ENCODE peak calls at places on chromosome 21, in ten cellular contexts. E is Calu3; S is breast epithelium; Z is GM12865; V is endothelial cell of umbilical vein; D is progenitor cell of endocrine pancreas; X is uterus; K is CD8-positive, alpha-beta T cell; T is kidney epithelial cell; A is BJ. G is an unnamed sample.

GRCh38 chr21:41317458-41317857 is 857 bp downstream of the FAM3B start:
- DNase-seq in E (no peak), Z (no peak), A (no peak), D (no peak), K (no peak), S (no peak), V (no peak), X (no peak), T (no peak), G (no peak)

GRCh38 chr21:25375675-25376074 is 231.6 kb downstream of the MRPL39 start:
- DNase-seq in E (no peak), D (no peak), K (no peak), T (no peak), A (peak), X (no peak), S (no peak), Z (no peak), V (peak), G (no peak)

GRCh38 chr21:35764586-35764985 is 295.7 kb downstream of the SETD4 start:
- DNase-seq in Z (no peak), K (no peak), T (no peak), E (no peak), A (no peak), D (no peak), S (no peak), X (no peak), V (no peak), G (no peak)

GRCh38 chr21:32143222-32143939 is 135.5 kb downstream of the MIS18A start:
- DNase-seq in A (peak), E (no peak), K (no peak), T (no peak), X (no peak), Z (peak), D (no peak), V (no peak), S (no peak), G (no peak)

GRCh38 chr21:35197191-35197590 is 148.1 kb upstream of the RUNX1 start:
- DNase-seq in E (no peak), D (no peak), T (no peak), Z (no peak), S (no peak), V (no peak), K (no peak), X (no peak), A (no peak), G (no peak)

GRCh38 chr21:39518845-39519205 is 67.1 kb downstream of the SH3BGR start:
- DNase-seq in K (no peak), T (no peak), E (no peak), X (no peak), S (no peak), D (no peak), A (no peak), V (no peak), Z (no peak), G (no peak)

GRCh38 chr21:15224346-15225086 is 159.7 kb upstream of the NRIP1 start:
- DNase-seq in E (peak), A (peak), D (no peak), V (no peak), K (no peak), X (no peak), S (no peak), T (peak), Z (no peak), G (no peak)

GRCh38 chr21:44397431-44398031 is 44.1 kb downstream of the TRPM2 start:
- DNase-seq in D (no peak), V (no peak), X (no peak), T (no peak), A (no peak), K (no peak), Z (no peak), E (no peak), S (no peak), G (no peak)

GRCh38 chr21:35843911-35844667 is 216.2 kb downstream of the SETD4 start:
- DNase-seq in Z (no peak), K (no peak), E (no peak), A (no peak), T (no peak), X (no peak), S (no peak), D (no peak), V (no peak), G (no peak)

GRCh38 chr21:44427241-44428120 is 27.8 kb upstream of the LRRC3 start:
- DNase-seq in T (no peak), S (peak), E (no peak), A (no peak), V (no peak), D (peak), Z (no peak), X (no peak), K (no peak), G (no peak)

GRCh38 chr21:37461494-37461893 is 94.9 kb downstream of the DYRK1A start:
- DNase-seq in D (no peak), V (no peak), X (no peak), K (no peak), S (no peak), E (no peak), T (no peak), Z (peak), A (no peak), G (no peak)

GRCh38 chr21:26961704-26962103 is 5.2 kb downstream of the ADAMTS5 start:
- DNase-seq in K (no peak), X (no peak), Z (no peak), D (no peak), V (no peak), E (no peak), S (no peak), A (no peak), T (no peak), G (no peak)

GRCh38 chr21:42097860-42098259 is 26.7 kb downstream of the UMODL1 start:
- DNase-seq in A (peak), E (peak), D (no peak), S (no peak), Z (no peak), X (peak), V (peak), K (no peak), T (peak), G (peak)

GRCh38 chr21:38439336-38439900 is 58.9 kb downstream of the ERG start:
- DNase-seq in V (no peak), T (no peak), D (no peak), K (no peak), S (no peak), A (no peak), X (no peak), E (no peak), Z (no peak), G (no peak)

GRCh38 chr21:28991861-28992525 is 684 bp downstream of the LTN1 start:
- DNase-seq in V (no peak), X (no peak), K (no peak), D (no peak), E (no peak), T (no peak), A (no peak), Z (peak), S (no peak), G (no peak)

GRCh38 chr21:21818898-21819297 is 820.7 kb downstream of the NCAM2 start:
- DNase-seq in K (no peak), V (no peak), S (no peak), Z (no peak), X (no peak), A (no peak), E (no peak), T (no peak), D (no peak), G (no peak)

GRCh38 chr21:42669069-42669468 is 15.6 kb downstream of the PDE9A start:
- DNase-seq in D (no peak), S (no peak), X (peak), A (no peak), Z (no peak), T (no peak), V (no peak), K (no peak), E (no peak), G (no peak)

DNA sequence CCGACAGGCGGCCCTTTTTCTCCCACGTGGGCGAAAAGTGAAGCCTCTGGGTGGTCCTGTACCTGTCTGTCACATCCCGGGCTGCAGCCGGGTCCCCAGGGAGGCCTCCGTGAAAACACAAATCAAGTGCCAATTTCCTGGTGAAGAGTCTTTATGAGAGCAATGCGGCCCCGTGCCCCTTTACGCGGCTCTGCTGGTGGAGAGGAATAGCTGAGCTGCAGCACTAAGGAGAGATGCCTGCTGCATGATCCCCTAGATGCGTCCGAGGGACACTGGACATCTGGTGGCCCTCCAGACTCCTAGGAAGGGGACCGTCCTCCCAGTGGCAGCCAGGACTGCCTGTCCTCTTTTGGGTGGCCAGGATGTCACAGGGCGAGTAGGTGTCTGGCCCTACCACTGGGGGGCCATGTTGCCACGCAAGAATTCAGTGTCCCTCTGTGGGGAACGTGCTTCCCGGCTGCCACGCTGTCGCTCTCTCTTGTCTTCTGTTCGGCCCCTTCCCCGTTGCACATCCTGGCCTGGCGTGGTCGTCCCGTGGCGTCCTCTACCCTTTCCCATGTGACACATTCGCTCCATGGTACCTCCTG is 38.7 kb downstream of the COL18A1 start:
- DNase-seq in T (no peak), K (no peak), Z (no peak), V (no peak), S (no peak), D (no peak), E (no peak), A (no peak), X (no peak), G (no peak)
- TF ChIP-seq CTCF in T (no peak), K (no peak), Z (no peak), V (no peak), S (no peak), D (no peak), E (no peak), A (peak), X (no peak), G (no peak)

GRCh38 chr21:16851054-16851453 is 661.8 kb upstream of the CXADR start:
- DNase-seq in Z (no peak), X (no peak), V (no peak), K (no peak), A (no peak), T (no peak), S (no peak), E (no peak), D (no peak), G (no peak)
- TF ChIP-seq CTCF in Z (no peak), X (no peak), V (no peak), K (no peak), A (no peak), T (peak), S (no peak), E (no peak), D (peak), G (no peak)

DNA sequence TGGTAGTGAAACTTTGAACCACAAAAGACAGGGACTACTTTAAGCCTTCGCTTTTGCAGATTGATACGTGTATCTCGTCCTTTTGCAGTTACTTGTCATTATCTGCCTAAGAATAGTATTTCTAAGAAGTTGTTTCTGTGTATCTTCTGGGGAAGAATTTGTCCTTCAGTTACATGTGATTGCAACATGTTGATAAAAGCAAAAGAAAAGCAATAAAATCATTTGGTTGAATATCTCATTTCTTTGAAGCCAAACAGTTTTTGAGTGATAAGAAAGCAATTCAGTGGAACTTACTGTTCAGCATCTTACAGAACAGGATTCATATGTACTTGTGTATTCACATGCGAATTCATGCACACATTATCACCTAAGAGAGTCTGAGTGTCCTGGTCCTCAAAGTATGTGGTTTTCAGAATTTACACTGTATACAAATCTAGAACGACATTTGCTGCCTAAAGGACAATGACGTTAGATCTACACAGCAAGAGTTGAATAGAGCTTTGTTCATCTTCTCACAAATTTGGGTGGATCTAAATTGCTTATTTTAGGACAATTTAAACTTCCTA is 66.7 kb upstream of the MRPS6 start:
- DNase-seq in V (no peak), D (no peak), S (no peak), E (no peak), A (no peak), T (no peak), K (no peak), Z (no peak), X (no peak), G (no peak)
- TF ChIP-seq CTCF in V (no peak), D (no peak), S (no peak), E (no peak), A (no peak), T (no peak), K (no peak), Z (no peak), X (no peak), G (no peak)

GRCh38 chr21:30733026-30733425 is 14.0 kb downstream of the KRTAP21-2 start:
- DNase-seq in X (no peak), K (no peak), D (no peak), S (no peak), V (no peak), T (no peak), E (no peak), Z (no peak), A (no peak), G (no peak)
- TF ChIP-seq CTCF in X (no peak), K (no peak), D (no peak), S (no peak), V (no peak), T (no peak), E (no peak), Z (no peak), A (no peak), G (no peak)

GRCh38 chr21:18384771-18385170 is 18.8 kb downstream of the TMPRSS15 start:
- DNase-seq in T (no peak), A (no peak), S (no peak), D (no peak), E (no peak), K (no peak), X (no peak), V (peak), Z (peak), G (no peak)
- TF ChIP-seq CTCF in T (peak), A (peak), S (no peak), D (peak), E (no peak), K (no peak), X (no peak), V (peak), Z (peak), G (no peak)

DNA sequence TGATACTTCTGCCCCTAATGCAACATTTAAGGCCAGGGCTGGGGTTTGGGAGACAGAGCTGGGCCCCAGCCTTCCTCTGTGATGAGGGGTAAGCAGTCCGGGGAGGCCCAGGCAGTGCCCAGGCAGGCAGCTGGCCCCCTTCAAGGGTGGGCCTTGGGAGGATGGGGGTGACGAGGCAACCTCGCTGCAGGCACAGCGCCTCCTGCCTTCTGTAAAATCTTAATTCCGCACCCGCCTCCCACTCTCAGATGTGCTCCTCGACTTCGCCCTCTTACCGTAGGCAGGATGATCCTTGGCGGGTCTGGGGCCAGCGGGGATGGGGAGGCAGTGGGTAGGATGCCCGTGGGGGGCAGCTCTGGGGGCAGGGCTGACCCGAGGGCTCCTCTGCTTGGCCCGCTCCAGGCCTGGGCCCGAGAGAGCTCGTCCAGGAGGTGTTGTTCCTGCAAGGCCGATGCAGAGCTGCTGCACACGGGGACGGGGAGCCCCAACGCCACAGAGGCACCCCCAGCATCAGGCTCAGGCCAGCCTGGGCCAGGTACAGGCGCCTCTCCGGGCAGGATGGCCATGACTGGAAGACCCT is 9.1 kb downstream of the C21orf58 start:
- DNase-seq in E (no peak), S (no peak), X (no peak), A (no peak), K (no peak), D (no peak), V (no peak), Z (no peak), T (no peak), G (no peak)
- TF ChIP-seq CTCF in E (no peak), S (no peak), X (no peak), A (no peak), K (no peak), D (no peak), V (no peak), Z (no peak), T (no peak), G (no peak)